ENCODE peak calls at places on chromosomes 2 and 18, in six cellular contexts. J is astrocyte of the cerebellum, C is NCI-H1092 treated with DMSO at 0.1 percent for 48 hours, S is Karpas-422, W is GM04503, X is islet precursor cell. F is an unnamed sample.

GRCh38 chr2:138013651-138014050 is 49.4 kb downstream of the HNMT start:
- DNase-seq in J (no peak), C (no peak), S (no peak), W (no peak), X (no peak), F (peak; percentile 79)

GRCh38 chr2:84257871-84258270 is 201.2 kb downstream of the SUCLG1 start:
- DNase-seq in J (peak; percentile 1), C (peak; percentile 32), S (no peak), W (no peak), X (no peak), F (no peak)

GRCh38 chr2:9092383-9093282 is 89.1 kb upstream of the MBOAT2 start:
- DNase-seq in J (no peak), C (no peak), S (no peak), W (no peak), X (no peak), F (no peak)

GRCh38 chr2:224860786-224861185 is 144.6 kb upstream of the CCDC195 start:
- DNase-seq in J (no peak), C (no peak), S (no peak), W (no peak), X (no peak), F (no peak)

GRCh38 chr2:135650721-135651120 is 90.9 kb upstream of the UBXN4 start:
- DNase-seq in J (no peak), C (no peak), S (no peak), W (no peak), X (no peak), F (no peak)

GRCh38 chr2:18584608-18584954 is 4.8 kb downstream of the NT5C1B start:
- DNase-seq in J (no peak), C (no peak), S (no peak), W (no peak), X (no peak), F (no peak)

GRCh38 chr18:50977037-50977760 is 9.4 kb downstream of the ELAC1 start:
- DNase-seq in J (no peak), C (no peak), S (no peak), W (no peak), X (no peak), F (no peak)

GRCh38 chr2:174341995-174342571 is 7.3 kb downstream of the SP9 start:
- DNase-seq in J (no peak), C (no peak), S (no peak), W (no peak), X (no peak), F (no peak)

GRCh38 chr2:191719938-191720337 is 42.0 kb downstream of the NABP1 start:
- DNase-seq in J (no peak), C (no peak), S (no peak), W (no peak), X (no peak), F (no peak)

F was measured in lung microvascular endothelial cell.